ENCODE peak calls at places on chromosomes 1 and 21, in six cellular contexts. One of them, this sample, is unnamed.
A peak's percentile ranks its signal among the peaks of the same experiment; 100 is the strongest.

GRCh38 chr1:119291611-119292206 is 76.9 kb upstream of the HAO2 start:
- DNase-seq in right lobe of liver: no peak
- DNase-seq in H1: no peak
- DNase-seq in IMR-90: no peak
- DNase-seq in HCT116: no peak
- DNase-seq in body of pancreas: no peak
- DNase-seq in this sample: no peak

GRCh38 chr1:92298213-92298572 is 594 bp downstream of the GLMN start:
- DNase-seq in right lobe of liver: no peak
- DNase-seq in IMR-90: no peak
- DNase-seq in H1: no peak
- DNase-seq in HCT116: no peak
- DNase-seq in body of pancreas: no peak
- DNase-seq in this sample: no peak

GRCh38 chr1:198907423-198907746 is 268.5 kb downstream of the PTPRC start:
- DNase-seq in IMR-90: no peak
- DNase-seq in right lobe of liver: no peak
- DNase-seq in HCT116: no peak
- DNase-seq in H1: no peak
- DNase-seq in body of pancreas: no peak
- DNase-seq in this sample: no peak

GRCh38 chr1:246176126-246177024 is 330.7 kb downstream of the SMYD3 start:
- DNase-seq in HCT116: no peak
- DNase-seq in H1: no peak
- DNase-seq in right lobe of liver: no peak
- DNase-seq in IMR-90: peak; percentile 29
- DNase-seq in body of pancreas: peak; percentile 4
- DNase-seq in this sample: peak; percentile 19

GRCh38 chr1:170231669-170232068 is 85.9 kb downstream of the NTMT2 start:
- DNase-seq in right lobe of liver: no peak
- DNase-seq in body of pancreas: no peak
- DNase-seq in H1: no peak
- DNase-seq in IMR-90: no peak
- DNase-seq in HCT116: no peak
- DNase-seq in this sample: no peak

GRCh38 chr1:59505596-59506028 is 208.7 kb downstream of the FGGY start:
- DNase-seq in IMR-90: no peak
- DNase-seq in right lobe of liver: no peak
- DNase-seq in H1: no peak
- DNase-seq in HCT116: no peak
- DNase-seq in body of pancreas: no peak
- DNase-seq in this sample: no peak

GRCh38 chr1:91801496-91802115 is 84.3 kb downstream of the TGFBR3 start:
- DNase-seq in HCT116: no peak
- DNase-seq in body of pancreas: no peak
- DNase-seq in IMR-90: no peak
- DNase-seq in right lobe of liver: no peak
- DNase-seq in H1: no peak
- DNase-seq in this sample: no peak

GRCh38 chr1:223670458-223671159 is 5.1 kb upstream of the CAPN8 start:
- DNase-seq in H1: peak; percentile 64
- DNase-seq in right lobe of liver: peak; percentile 37
- DNase-seq in HCT116: peak; percentile 36
- DNase-seq in body of pancreas: peak; percentile 44
- DNase-seq in IMR-90: peak; percentile 51
- DNase-seq in this sample: no peak

GRCh38 chr1:214044438-214045214 is 56.9 kb downstream of the PROX1 start:
- DNase-seq in IMR-90: no peak
- DNase-seq in body of pancreas: peak; percentile 70
- DNase-seq in right lobe of liver: peak; percentile 77
- DNase-seq in HCT116: no peak
- DNase-seq in H1: no peak
- DNase-seq in this sample: no peak

GRCh38 chr21:32256873-32257620 is 21.8 kb downstream of the MIS18A start:
- DNase-seq in IMR-90: peak; percentile 91
- DNase-seq in H1: no peak
- DNase-seq in right lobe of liver: no peak
- DNase-seq in body of pancreas: peak; percentile 89
- DNase-seq in HCT116: no peak
- DNase-seq in this sample: peak; percentile 82

GRCh38 chr1:43580039-43580438 is 49.4 kb downstream of the PTPRF start:
- DNase-seq in H1: no peak
- DNase-seq in body of pancreas: no peak
- DNase-seq in HCT116: no peak
- DNase-seq in IMR-90: no peak
- DNase-seq in right lobe of liver: no peak
- DNase-seq in this sample: no peak

GRCh38 chr1:43585596-43585995 is 54.9 kb downstream of the PTPRF start:
- DNase-seq in H1: no peak
- DNase-seq in IMR-90: no peak
- DNase-seq in HCT116: no peak
- DNase-seq in body of pancreas: no peak
- DNase-seq in right lobe of liver: no peak
- DNase-seq in this sample: no peak

GRCh38 chr1:43583058-43583457 is 52.4 kb downstream of the PTPRF start:
- DNase-seq in right lobe of liver: no peak
- DNase-seq in IMR-90: no peak
- DNase-seq in body of pancreas: no peak
- DNase-seq in HCT116: no peak
- DNase-seq in H1: no peak
- DNase-seq in this sample: no peak

GRCh38 chr1:43584203-43584602 is 53.5 kb downstream of the PTPRF start:
- DNase-seq in H1: no peak
- DNase-seq in right lobe of liver: no peak
- DNase-seq in HCT116: no peak
- DNase-seq in body of pancreas: no peak
- DNase-seq in IMR-90: no peak
- DNase-seq in this sample: no peak

GRCh38 chr1:43582162-43582566 is 51.5 kb downstream of the PTPRF start:
- DNase-seq in body of pancreas: no peak
- DNase-seq in right lobe of liver: no peak
- DNase-seq in IMR-90: peak; percentile 96
- DNase-seq in HCT116: peak; percentile 93
- DNase-seq in H1: no peak
- DNase-seq in this sample: no peak
- TF ChIP-seq POLR2A in body of pancreas: no peak
- TF ChIP-seq POLR2A in right lobe of liver: no peak
- TF ChIP-seq POLR2A in IMR-90: no peak
- TF ChIP-seq POLR2A in HCT116: no peak
- TF ChIP-seq POLR2A in H1: no peak
- TF ChIP-seq POLR2A in this sample: no peak

GRCh38 chr1:180166436-180166800 is 11.7 kb downstream of the QSOX1 start:
- DNase-seq in HCT116: no peak
- DNase-seq in body of pancreas: no peak
- DNase-seq in IMR-90: no peak
- DNase-seq in H1: no peak
- DNase-seq in right lobe of liver: no peak
- DNase-seq in this sample: no peak

GRCh38 chr1:180160362-180160761 is 5.7 kb downstream of the QSOX1 start:
- DNase-seq in body of pancreas: no peak
- DNase-seq in H1: peak; percentile 2
- DNase-seq in HCT116: no peak
- DNase-seq in right lobe of liver: no peak
- DNase-seq in IMR-90: no peak
- DNase-seq in this sample: no peak

GRCh38 chr1:180165509-180166435 is 11.1 kb downstream of the QSOX1 start:
- DNase-seq in right lobe of liver: no peak
- DNase-seq in body of pancreas: no peak
- DNase-seq in IMR-90: no peak
- DNase-seq in HCT116: no peak
- DNase-seq in H1: no peak
- DNase-seq in this sample: no peak

GRCh38 chr1:180165096-180165495 is 10.4 kb downstream of the QSOX1 start:
- DNase-seq in body of pancreas: no peak
- DNase-seq in H1: no peak
- DNase-seq in right lobe of liver: no peak
- DNase-seq in IMR-90: no peak
- DNase-seq in HCT116: no peak
- DNase-seq in this sample: no peak

GRCh38 chr1:180163044-180163443 is 8.4 kb downstream of the QSOX1 start:
- DNase-seq in HCT116: no peak
- DNase-seq in body of pancreas: no peak
- DNase-seq in right lobe of liver: no peak
- DNase-seq in IMR-90: no peak
- DNase-seq in H1: no peak
- DNase-seq in this sample: no peak
- H3K27ac ChIP-seq in HCT116: no peak overlapping the region
- H3K27ac ChIP-seq in body of pancreas: no peak overlapping the region
- H3K27ac ChIP-seq in right lobe of liver: no peak overlapping the region
- H3K27ac ChIP-seq in IMR-90: no peak overlapping the region
- H3K27ac ChIP-seq in H1: no peak overlapping the region
- H3K27ac ChIP-seq in this sample: no peak overlapping the region

GRCh38 chr1:6419397-6419802 is 319 bp downstream of the HES2 start:
- DNase-seq in H1: peak; percentile 82
- DNase-seq in HCT116: no peak
- DNase-seq in body of pancreas: no peak
- DNase-seq in right lobe of liver: no peak
- DNase-seq in IMR-90: no peak
- DNase-seq in this sample: no peak

GRCh38 chr1:6419803-6420593 is at the start of gene HES2:
- DNase-seq in HCT116: no peak
- DNase-seq in body of pancreas: no peak
- DNase-seq in H1: peak; percentile 82
- DNase-seq in IMR-90: no peak
- DNase-seq in right lobe of liver: no peak
- DNase-seq in this sample: no peak

GRCh38 chr1:6423321-6423999 is 1.1 kb upstream of the ESPN start:
- DNase-seq in right lobe of liver: peak; percentile 67
- DNase-seq in body of pancreas: peak; percentile 73
- DNase-seq in IMR-90: no peak
- DNase-seq in HCT116: peak; percentile 80
- DNase-seq in H1: peak; percentile 92
- DNase-seq in this sample: no peak

GRCh38 chr1:6420594-6421042 is 899 bp upstream of the HES2 start:
- DNase-seq in H1: no peak
- DNase-seq in right lobe of liver: no peak
- DNase-seq in HCT116: no peak
- DNase-seq in body of pancreas: no peak
- DNase-seq in IMR-90: no peak
- DNase-seq in this sample: no peak

DNA sequence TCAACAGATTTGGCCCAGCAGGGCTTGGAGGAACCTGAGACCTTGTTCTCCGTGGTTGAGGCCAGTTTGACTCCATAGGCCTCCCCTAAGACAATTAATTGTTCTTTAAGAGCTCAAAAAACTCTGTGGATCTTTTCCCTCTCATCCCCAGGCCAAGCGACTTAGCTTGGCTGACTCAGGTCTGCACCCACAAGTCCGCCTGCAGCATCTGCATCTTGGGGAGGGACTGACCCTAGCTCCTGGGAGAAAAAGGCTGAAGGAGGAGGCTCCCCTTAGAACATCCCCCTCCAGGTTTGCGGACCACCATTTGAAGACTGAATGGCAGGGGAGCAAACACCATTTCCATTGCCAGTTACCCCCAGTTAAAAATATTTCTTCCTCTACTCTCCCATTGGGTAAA is 1.5 kb upstream of the HES2 start:
- DNase-seq in body of pancreas: no peak
- DNase-seq in HCT116: no peak
- DNase-seq in H1: no peak
- DNase-seq in right lobe of liver: no peak
- DNase-seq in IMR-90: no peak
- DNase-seq in this sample: no peak
- H3K27me3 ChIP-seq in body of pancreas: peaks cover 45% of the 10 kb centered on the region
- H3K27me3 ChIP-seq in HCT116: no peaks in the 10 kb centered on the region
- H3K27me3 ChIP-seq in H1: peaks cover 98% of the 10 kb centered on the region
- H3K27me3 ChIP-seq in right lobe of liver: peaks cover 3% of the 10 kb centered on the region
- H3K27me3 ChIP-seq in IMR-90: peaks cover 93% of the 10 kb centered on the region
- H3K27me3 ChIP-seq in this sample: peaks cover 16% of the 10 kb centered on the region

GRCh38 chr1:165943198-165943597 is 115.8 kb downstream of the UCK2 start:
- DNase-seq in body of pancreas: no peak
- DNase-seq in HCT116: peak; percentile 10
- DNase-seq in H1: no peak
- DNase-seq in right lobe of liver: no peak
- DNase-seq in IMR-90: no peak
- DNase-seq in this sample: no peak
- TF ChIP-seq POLR2A in body of pancreas: no peak
- TF ChIP-seq POLR2A in HCT116: no peak
- TF ChIP-seq POLR2A in H1: no peak
- TF ChIP-seq POLR2A in right lobe of liver: no peak
- TF ChIP-seq POLR2A in IMR-90: no peak
- TF ChIP-seq POLR2A in this sample: no peak

GRCh38 chr1:172686143-172686542 is 27.2 kb downstream of the FASLG start:
- DNase-seq in HCT116: no peak
- DNase-seq in right lobe of liver: no peak
- DNase-seq in H1: no peak
- DNase-seq in body of pancreas: no peak
- DNase-seq in IMR-90: no peak
- DNase-seq in this sample: no peak

GRCh38 chr1:172680244-172680643 is 21.3 kb downstream of the FASLG start:
- DNase-seq in HCT116: no peak
- DNase-seq in IMR-90: no peak
- DNase-seq in H1: no peak
- DNase-seq in body of pancreas: no peak
- DNase-seq in right lobe of liver: no peak
- DNase-seq in this sample: no peak

GRCh38 chr1:172682812-172683211 is 23.9 kb downstream of the FASLG start:
- DNase-seq in H1: no peak
- DNase-seq in body of pancreas: no peak
- DNase-seq in IMR-90: no peak
- DNase-seq in right lobe of liver: no peak
- DNase-seq in HCT116: no peak
- DNase-seq in this sample: no peak

GRCh38 chr1:172678990-172679772 is 20.3 kb downstream of the FASLG start:
- DNase-seq in right lobe of liver: no peak
- DNase-seq in H1: no peak
- DNase-seq in body of pancreas: no peak
- DNase-seq in HCT116: no peak
- DNase-seq in IMR-90: no peak
- DNase-seq in this sample: no peak

DNA sequence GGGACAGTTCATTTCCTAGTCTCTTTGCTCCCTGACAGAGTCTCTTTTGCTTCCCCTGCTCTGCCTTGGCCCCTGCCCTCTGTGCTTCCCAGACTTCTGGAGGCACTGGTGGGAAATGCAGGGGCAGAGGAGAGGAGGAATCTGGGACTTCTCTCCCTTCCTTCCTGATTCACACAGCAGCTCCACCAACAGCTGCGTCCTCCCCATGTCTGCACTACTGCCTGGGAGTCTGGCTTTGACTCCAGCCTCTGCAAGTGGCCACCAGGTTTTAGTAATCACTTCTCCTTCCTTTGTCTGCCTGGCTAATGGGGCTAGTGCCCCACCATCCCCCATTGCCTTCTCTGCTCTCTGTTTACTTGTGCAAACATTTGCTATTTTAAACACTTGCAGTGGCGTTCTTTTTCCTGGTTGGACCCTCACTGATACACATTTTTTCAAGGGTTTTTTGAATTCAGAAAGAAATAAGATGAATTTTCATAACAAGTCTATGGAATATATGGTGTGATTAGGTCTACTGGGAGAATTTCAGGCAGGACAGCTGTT is 21.9 kb downstream of the FASLG start:
- DNase-seq in H1: no peak
- DNase-seq in IMR-90: no peak
- DNase-seq in right lobe of liver: no peak
- DNase-seq in body of pancreas: no peak
- DNase-seq in HCT116: no peak
- DNase-seq in this sample: no peak
- H3K27ac ChIP-seq in H1: no peak overlapping the region
- H3K27ac ChIP-seq in IMR-90: no peak overlapping the region
- H3K27ac ChIP-seq in right lobe of liver: no peak overlapping the region
- H3K27ac ChIP-seq in body of pancreas: no peak overlapping the region
- H3K27ac ChIP-seq in HCT116: no peak overlapping the region
- H3K27ac ChIP-seq in this sample: no peak overlapping the region